ENCODE peak calls at places on chromosomes 7 and 10, in nine cellular contexts. One of them, this sample, is unnamed.
A peak's percentile ranks its signal among the peaks of the same experiment; 100 is the strongest.

GRCh38 chr10:132296671-132297443 is 10.9 kb downstream of the STK32C start:
- DNase-seq in iPS DF 19.7: no peak
- DNase-seq in activated naive CD4-positive, alpha-beta T cell treated with anti-CD3 and anti-CD28 coated beads, Interleukin-2, amount 10 ng/mL, durations not matched to agents 7 days and 5 days: no peak
- DNase-seq in activated T-helper 9 cell treated with anti-CD3 and anti-CD28 coated beads, Interleukin-2, amount 50 U/mL, for 16 hours: no peak
- DNase-seq in stimulated activated CD4-positive, alpha-beta T cell treated with anti-CD3 and anti-CD28 coated beads, Interleukin-1b, Interleukin-23, amount 100 ng/mL, for 24 hours: no peak
- DNase-seq in activated T-cell treated with anti-CD3 and anti-CD28 coated beads, Interleukin-2, amount 50 U/mL, for 4 hours: no peak
- DNase-seq in breast epithelium: peak; percentile 37
- DNase-seq in foreskin fibroblast: no peak
- DNase-seq in lower leg skin: no peak
- DNase-seq in this sample: peak; percentile 70

GRCh38 chr7:143299840-143300239 is 11.7 kb downstream of the CASP2 start:
- DNase-seq in activated T-helper 9 cell treated with anti-CD3 and anti-CD28 coated beads, Interleukin-2, amount 50 U/mL, for 16 hours: peak; percentile 45
- DNase-seq in foreskin fibroblast: no peak
- DNase-seq in iPS DF 19.7: no peak
- DNase-seq in lower leg skin: no peak
- DNase-seq in activated naive CD4-positive, alpha-beta T cell treated with anti-CD3 and anti-CD28 coated beads, Interleukin-2, amount 10 ng/mL, durations not matched to agents 7 days and 5 days: peak; percentile 77
- DNase-seq in activated T-cell treated with anti-CD3 and anti-CD28 coated beads, Interleukin-2, amount 50 U/mL, for 4 hours: peak; percentile 61
- DNase-seq in stimulated activated CD4-positive, alpha-beta T cell treated with anti-CD3 and anti-CD28 coated beads, Interleukin-1b, Interleukin-23, amount 100 ng/mL, for 24 hours: no peak
- DNase-seq in breast epithelium: no peak
- DNase-seq in this sample: no peak

GRCh38 chr10:99370993-99371392 is 41.8 kb downstream of the CNNM1 start:
- DNase-seq in foreskin fibroblast: no peak
- DNase-seq in iPS DF 19.7: no peak
- DNase-seq in activated T-helper 9 cell treated with anti-CD3 and anti-CD28 coated beads, Interleukin-2, amount 50 U/mL, for 16 hours: no peak
- DNase-seq in activated naive CD4-positive, alpha-beta T cell treated with anti-CD3 and anti-CD28 coated beads, Interleukin-2, amount 10 ng/mL, durations not matched to agents 7 days and 5 days: peak; percentile 34
- DNase-seq in lower leg skin: no peak
- DNase-seq in breast epithelium: no peak
- DNase-seq in activated T-cell treated with anti-CD3 and anti-CD28 coated beads, Interleukin-2, amount 50 U/mL, for 4 hours: no peak
- DNase-seq in stimulated activated CD4-positive, alpha-beta T cell treated with anti-CD3 and anti-CD28 coated beads, Interleukin-1b, Interleukin-23, amount 100 ng/mL, for 24 hours: no peak
- DNase-seq in this sample: no peak

GRCh38 chr7:29077854-29078253 is 68.5 kb downstream of the CPVL start:
- DNase-seq in lower leg skin: no peak
- DNase-seq in stimulated activated CD4-positive, alpha-beta T cell treated with anti-CD3 and anti-CD28 coated beads, Interleukin-1b, Interleukin-23, amount 100 ng/mL, for 24 hours: no peak
- DNase-seq in iPS DF 19.7: no peak
- DNase-seq in activated T-helper 9 cell treated with anti-CD3 and anti-CD28 coated beads, Interleukin-2, amount 50 U/mL, for 16 hours: no peak
- DNase-seq in foreskin fibroblast: no peak
- DNase-seq in activated T-cell treated with anti-CD3 and anti-CD28 coated beads, Interleukin-2, amount 50 U/mL, for 4 hours: no peak
- DNase-seq in breast epithelium: no peak
- DNase-seq in activated naive CD4-positive, alpha-beta T cell treated with anti-CD3 and anti-CD28 coated beads, Interleukin-2, amount 10 ng/mL, durations not matched to agents 7 days and 5 days: no peak
- DNase-seq in this sample: no peak

GRCh38 chr10:19874791-19875190 is 58.6 kb downstream of the PLXDC2 start:
- DNase-seq in activated T-cell treated with anti-CD3 and anti-CD28 coated beads, Interleukin-2, amount 50 U/mL, for 4 hours: no peak
- DNase-seq in activated T-helper 9 cell treated with anti-CD3 and anti-CD28 coated beads, Interleukin-2, amount 50 U/mL, for 16 hours: no peak
- DNase-seq in iPS DF 19.7: no peak
- DNase-seq in lower leg skin: no peak
- DNase-seq in activated naive CD4-positive, alpha-beta T cell treated with anti-CD3 and anti-CD28 coated beads, Interleukin-2, amount 10 ng/mL, durations not matched to agents 7 days and 5 days: no peak
- DNase-seq in foreskin fibroblast: no peak
- DNase-seq in stimulated activated CD4-positive, alpha-beta T cell treated with anti-CD3 and anti-CD28 coated beads, Interleukin-1b, Interleukin-23, amount 100 ng/mL, for 24 hours: no peak
- DNase-seq in breast epithelium: no peak
- DNase-seq in this sample: no peak

GRCh38 chr7:113629244-113629643 is 289.6 kb downstream of the PPP1R3A start:
- DNase-seq in lower leg skin: no peak
- DNase-seq in activated T-cell treated with anti-CD3 and anti-CD28 coated beads, Interleukin-2, amount 50 U/mL, for 4 hours: no peak
- DNase-seq in activated T-helper 9 cell treated with anti-CD3 and anti-CD28 coated beads, Interleukin-2, amount 50 U/mL, for 16 hours: no peak
- DNase-seq in foreskin fibroblast: no peak
- DNase-seq in activated naive CD4-positive, alpha-beta T cell treated with anti-CD3 and anti-CD28 coated beads, Interleukin-2, amount 10 ng/mL, durations not matched to agents 7 days and 5 days: no peak
- DNase-seq in stimulated activated CD4-positive, alpha-beta T cell treated with anti-CD3 and anti-CD28 coated beads, Interleukin-1b, Interleukin-23, amount 100 ng/mL, for 24 hours: no peak
- DNase-seq in iPS DF 19.7: no peak
- DNase-seq in breast epithelium: no peak
- DNase-seq in this sample: no peak

GRCh38 chr7:27082171-27082570 is 13.6 kb downstream of the HOXA1 start:
- DNase-seq in iPS DF 19.7: no peak
- DNase-seq in lower leg skin: no peak
- DNase-seq in activated T-cell treated with anti-CD3 and anti-CD28 coated beads, Interleukin-2, amount 50 U/mL, for 4 hours: no peak
- DNase-seq in foreskin fibroblast: no peak
- DNase-seq in activated T-helper 9 cell treated with anti-CD3 and anti-CD28 coated beads, Interleukin-2, amount 50 U/mL, for 16 hours: no peak
- DNase-seq in activated naive CD4-positive, alpha-beta T cell treated with anti-CD3 and anti-CD28 coated beads, Interleukin-2, amount 10 ng/mL, durations not matched to agents 7 days and 5 days: no peak
- DNase-seq in stimulated activated CD4-positive, alpha-beta T cell treated with anti-CD3 and anti-CD28 coated beads, Interleukin-1b, Interleukin-23, amount 100 ng/mL, for 24 hours: no peak
- DNase-seq in breast epithelium: no peak
- DNase-seq in this sample: no peak

GRCh38 chr7:116173051-116174028 is 37.0 kb upstream of the TES start:
- DNase-seq in foreskin fibroblast: peak; percentile 34
- DNase-seq in activated T-cell treated with anti-CD3 and anti-CD28 coated beads, Interleukin-2, amount 50 U/mL, for 4 hours: no peak
- DNase-seq in stimulated activated CD4-positive, alpha-beta T cell treated with anti-CD3 and anti-CD28 coated beads, Interleukin-1b, Interleukin-23, amount 100 ng/mL, for 24 hours: no peak
- DNase-seq in activated naive CD4-positive, alpha-beta T cell treated with anti-CD3 and anti-CD28 coated beads, Interleukin-2, amount 10 ng/mL, durations not matched to agents 7 days and 5 days: peak; percentile 30
- DNase-seq in lower leg skin: no peak
- DNase-seq in iPS DF 19.7: no peak
- DNase-seq in activated T-helper 9 cell treated with anti-CD3 and anti-CD28 coated beads, Interleukin-2, amount 50 U/mL, for 16 hours: no peak
- DNase-seq in breast epithelium: no peak
- DNase-seq in this sample: no peak

This sample was measured in posterior vena cava.